ENCODE peak calls at places on chromosomes 1 and 21, in eight cellular contexts. H is fibroblast of lung, L is lower lobe of right lung, J is mucosa of descending colon, M is heart left ventricle, B is HFFc6, F is tibial nerve, P is left ventricle myocardium inferior. E is an unnamed sample.

GRCh38 chr1:228452194-228453021 is 34.8 kb upstream of the RNF187 start:
- DNase-seq in H (peak; percentile 28), L (no peak), J (no peak), M (no peak), B (no peak), F (no peak), P (no peak), E (peak; percentile 90)

GRCh38 chr1:175892686-175893085 is 149.3 kb upstream of the TNR start:
- DNase-seq in H (no peak), L (no peak), J (no peak), M (no peak), B (no peak), F (no peak), P (no peak), E (no peak)

GRCh38 chr1:31064685-31065309 is 720 bp downstream of the PUM1 start:
- DNase-seq in H (peak; percentile 44), L (peak; percentile 46), J (peak; percentile 60), M (no peak), B (no peak), F (no peak), P (peak; percentile 23), E (no peak)

GRCh38 chr21:44720170-44720569 is 8.8 kb upstream of the TSPEAR start:
- DNase-seq in H (no peak), L (no peak), J (no peak), M (no peak), B (no peak), F (no peak), P (no peak), E (no peak)

GRCh38 chr1:187641907-187642306 is 813.2 kb downstream of the PLA2G4A start:
- DNase-seq in H (no peak), L (no peak), J (no peak), M (no peak), B (no peak), F (no peak), P (no peak), E (no peak)

GRCh38 chr1:227897704-227898438 is 49.9 kb downstream of the WNT9A start:
- DNase-seq in H (no peak), L (peak; percentile 35), J (no peak), M (peak; percentile 3), B (no peak), F (no peak), P (no peak), E (no peak)

GRCh38 chr1:39762550-39763540 is 8.3 kb downstream of the OXCT2 start:
- DNase-seq in H (no peak), L (no peak), J (no peak), M (no peak), B (no peak), F (no peak), P (no peak), E (no peak)

GRCh38 chr1:20533635-20534034 is 18.7 kb upstream of the FAM43B start:
- DNase-seq in H (no peak), L (no peak), J (no peak), M (no peak), B (no peak), F (no peak), P (no peak), E (no peak)

GRCh38 chr1:195733826-195734225 is 874.4 kb downstream of the KCNT2 start:
- DNase-seq in H (no peak), L (no peak), J (no peak), M (no peak), B (no peak), F (no peak), P (no peak), E (no peak)

GRCh38 chr1:66351913-66352312 is 182.0 kb upstream of the SGIP1 start:
- DNase-seq in H (no peak), L (no peak), J (no peak), M (no peak), B (no peak), F (no peak), P (no peak), E (no peak)

GRCh38 chr1:166129006-166129405 is 37.8 kb downstream of the FAM78B start:
- DNase-seq in H (no peak), L (no peak), J (no peak), M (no peak), B (no peak), F (no peak), P (no peak), E (no peak)

GRCh38 chr1:196143602-196144342 is 464.5 kb downstream of the KCNT2 start:
- DNase-seq in H (no peak), L (no peak), J (no peak), M (no peak), B (no peak), F (no peak), P (no peak), E (no peak)

GRCh38 chr21:33962290-33962689 is 46.7 kb upstream of the ATP5PO start:
- DNase-seq in H (no peak), L (no peak), J (no peak), M (no peak), B (no peak), F (no peak), P (no peak), E (no peak)

GRCh38 chr1:214927791-214928190 is 154.7 kb upstream of the KCNK2 start:
- DNase-seq in H (no peak), L (no peak), J (no peak), M (no peak), B (no peak), F (no peak), P (no peak), E (no peak)

DNA sequence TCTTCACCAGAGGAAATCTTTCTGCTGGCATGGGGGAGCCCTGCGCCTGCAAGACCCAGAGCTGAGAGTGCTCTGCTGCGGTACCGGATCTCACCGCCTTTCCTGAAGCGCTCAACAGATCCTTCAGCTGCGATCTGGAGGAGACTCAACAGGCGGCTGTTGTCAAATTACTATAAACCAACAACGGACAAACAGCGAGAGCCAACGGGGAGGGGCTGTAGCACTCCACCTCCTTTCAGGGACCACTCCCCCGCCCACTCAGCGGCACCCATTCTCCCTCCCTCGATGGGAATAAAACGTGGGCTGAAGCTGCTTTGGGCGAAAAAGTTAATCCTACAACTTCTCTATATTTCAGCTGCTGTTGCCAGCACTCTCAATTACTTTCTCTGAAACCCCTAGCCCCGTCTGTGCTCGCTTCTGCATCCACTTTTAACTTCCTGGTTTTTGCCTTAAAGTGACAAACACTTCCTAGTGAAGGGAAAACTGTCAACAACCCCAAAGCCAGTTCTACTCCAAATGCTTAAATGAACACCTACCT is at the start of gene FMO5:
- DNase-seq in H (peak; percentile 76), L (peak; percentile 85), J (peak; percentile 80), M (peak; percentile 65), B (no peak), F (peak; percentile 70), P (peak; percentile 76), E (peak; percentile 60)
- TF ChIP-seq CTCF in H (peak; percentile 33), L (peak; percentile 45), J (no peak), M (no peak), B (no peak), F (peak; percentile 13), P (peak; percentile 49), E (peak; percentile 14)

GRCh38 chr1:3471356-3472087 is 17.1 kb downstream of the ARHGEF16 start:
- DNase-seq in H (peak; percentile 57), L (peak; percentile 47), J (peak; percentile 45), M (peak; percentile 57), B (peak; percentile 20), F (no peak), P (peak; percentile 62), E (no peak)

GRCh38 chr1:3470650-3471355 is 16.3 kb downstream of the ARHGEF16 start:
- DNase-seq in H (no peak), L (peak; percentile 37), J (peak; percentile 10), M (no peak), B (no peak), F (no peak), P (no peak), E (no peak)

GRCh38 chr1:3472906-3473305 is 18.4 kb downstream of the ARHGEF16 start:
- DNase-seq in H (no peak), L (no peak), J (peak; percentile 14), M (no peak), B (no peak), F (no peak), P (no peak), E (no peak)

GRCh38 chr1:3473381-3473844 is 18.9 kb downstream of the ARHGEF16 start:
- DNase-seq in H (peak; percentile 88), L (no peak), J (peak; percentile 11), M (no peak), B (peak; percentile 63), F (peak; percentile 29), P (no peak), E (no peak)

DNA sequence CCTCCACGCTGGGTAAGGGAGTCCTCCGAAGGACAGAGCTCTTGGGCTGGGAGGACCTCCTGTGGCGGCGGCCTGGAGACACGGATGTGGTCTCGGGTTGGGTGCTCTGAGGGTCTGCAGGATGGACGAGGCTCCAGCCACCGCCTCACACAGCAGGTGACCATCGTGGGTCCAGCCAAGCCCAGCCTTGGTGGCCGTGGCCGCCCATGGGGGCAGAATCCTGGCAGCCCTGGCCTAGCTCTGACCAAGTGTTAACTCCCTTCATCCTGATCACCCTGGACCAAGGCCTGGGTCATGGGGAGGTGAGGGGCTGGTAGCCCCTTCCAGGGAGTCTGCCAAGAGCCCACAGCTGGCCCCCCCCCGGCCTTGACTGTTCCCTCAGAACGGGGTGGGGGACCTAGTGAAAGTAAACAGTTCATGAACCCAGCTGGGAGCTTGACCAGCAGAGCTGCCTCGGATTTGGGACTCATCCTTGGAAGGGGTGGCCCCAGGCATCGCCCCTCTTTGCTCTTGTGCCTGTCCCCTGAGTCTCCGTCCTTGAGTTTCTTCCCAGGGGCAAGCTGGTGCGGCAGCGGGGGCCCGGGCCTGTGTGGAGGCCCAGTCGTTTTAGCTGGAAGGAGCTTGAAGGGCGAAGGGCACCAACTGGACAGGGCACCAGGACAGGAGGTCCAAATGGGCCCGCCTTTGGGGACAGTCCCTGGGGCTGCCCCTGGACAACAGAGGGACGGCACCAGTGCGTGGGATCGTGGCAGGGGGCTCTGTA is 17.8 kb downstream of the ARHGEF16 start:
- DNase-seq in H (no peak), L (no peak), J (peak; percentile 16), M (no peak), B (no peak), F (no peak), P (no peak), E (no peak)
- TF ChIP-seq CTCF in H (no peak), L (no peak), J (no peak), M (peak; percentile 1), B (peak; percentile 31), F (no peak), P (peak; percentile 8), E (no peak)

DNA sequence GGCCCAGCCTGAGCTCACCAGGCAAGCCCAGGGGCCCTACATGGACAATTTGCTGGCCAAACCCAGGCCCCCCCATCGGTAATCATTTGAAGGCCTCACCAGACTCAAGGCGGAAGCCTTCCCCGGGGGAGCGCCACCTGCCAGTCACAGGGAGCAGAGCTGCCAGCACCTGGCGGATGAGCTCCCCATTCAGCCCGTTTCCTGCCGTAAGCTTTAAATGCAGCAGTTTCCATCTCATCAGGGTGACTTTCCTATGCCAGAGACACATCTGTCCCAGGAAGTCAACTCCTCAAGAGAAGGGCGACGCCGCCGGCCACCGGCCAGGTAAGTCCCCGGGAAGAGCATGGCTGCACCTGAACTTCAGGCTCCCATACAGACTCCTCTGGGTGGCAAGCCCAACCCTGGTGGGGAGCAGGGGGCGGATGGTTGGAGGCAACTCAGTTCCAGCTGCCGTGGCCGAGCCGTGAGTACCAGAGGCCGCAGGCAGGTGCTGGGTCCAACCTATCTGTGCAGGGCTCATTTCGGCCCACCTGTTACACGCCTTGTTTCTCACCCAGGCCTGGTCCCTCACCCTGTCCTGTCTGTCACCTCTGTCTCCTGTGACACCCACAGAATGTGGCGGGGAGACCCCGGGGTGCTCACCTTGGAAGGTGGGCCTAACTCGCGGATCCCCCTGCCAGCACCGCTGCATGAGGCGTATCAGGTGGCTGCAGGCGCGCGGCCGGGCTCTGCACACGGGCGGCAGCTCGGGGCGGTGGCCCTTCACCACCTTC is 20.7 kb downstream of the RIPK4 start:
- DNase-seq in H (no peak), L (no peak), J (no peak), M (no peak), B (no peak), F (no peak), P (no peak), E (no peak)
- TF ChIP-seq CTCF in H (no peak), L (no peak), J (no peak), M (no peak), B (no peak), F (no peak), P (no peak), E (no peak)

GRCh38 chr1:48356901-48357300 is 115.1 kb downstream of the SPATA6 start:
- DNase-seq in H (peak; percentile 9), L (no peak), J (no peak), M (no peak), B (no peak), F (no peak), P (no peak), E (no peak)
- TF ChIP-seq CTCF in H (no peak), L (no peak), J (no peak), M (no peak), B (no peak), F (peak; percentile 10), P (no peak), E (no peak)

E was measured in CD14-positive monocyte.